ENCODE peak calls at places on chromosome 1, in seven cellular contexts. One of them, this sample, is unnamed.

GRCh38 chr1:39214998-39215873 is 10.7 kb downstream of the MACF1 start:
- DNase-seq in COR-L47: no peak
- DNase-seq in DMS153: no peak
- DNase-seq in Karpas-422: peak
- DNase-seq in lower leg skin: no peak
- DNase-seq in MM.1S: peak
- DNase-seq in keratinocyte: no peak
- DNase-seq in this sample: no peak

GRCh38 chr1:47393141-47393540 is 22.9 kb upstream of the FOXE3 start:
- DNase-seq in MM.1S: no peak
- DNase-seq in COR-L47: no peak
- DNase-seq in keratinocyte: no peak
- DNase-seq in Karpas-422: no peak
- DNase-seq in lower leg skin: peak
- DNase-seq in DMS153: no peak
- DNase-seq in this sample: no peak

GRCh38 chr1:3641046-3641760 is 8.7 kb downstream of the WRAP73 start:
- DNase-seq in Karpas-422: no peak
- DNase-seq in lower leg skin: no peak
- DNase-seq in MM.1S: no peak
- DNase-seq in COR-L47: no peak
- DNase-seq in keratinocyte: no peak
- DNase-seq in DMS153: no peak
- DNase-seq in this sample: no peak

GRCh38 chr1:147605591-147605990 is 64.3 kb downstream of the BCL9 start:
- DNase-seq in MM.1S: no peak
- DNase-seq in keratinocyte: no peak
- DNase-seq in COR-L47: no peak
- DNase-seq in lower leg skin: no peak
- DNase-seq in DMS153: no peak
- DNase-seq in Karpas-422: no peak
- DNase-seq in this sample: no peak

GRCh38 chr1:246165826-246166709 is 341.0 kb downstream of the SMYD3 start:
- DNase-seq in DMS153: peak
- DNase-seq in lower leg skin: no peak
- DNase-seq in keratinocyte: no peak
- DNase-seq in COR-L47: peak
- DNase-seq in Karpas-422: no peak
- DNase-seq in MM.1S: no peak
- DNase-seq in this sample: no peak

GRCh38 chr1:905071-905749 is 18.5 kb upstream of the SAMD11 start:
- DNase-seq in DMS153: no peak
- DNase-seq in MM.1S: no peak
- DNase-seq in Karpas-422: peak
- DNase-seq in lower leg skin: peak
- DNase-seq in COR-L47: peak
- DNase-seq in keratinocyte: no peak
- DNase-seq in this sample: peak

GRCh38 chr1:15703562-15703961 is 19.4 kb downstream of the PLEKHM2 start:
- DNase-seq in Karpas-422: no peak
- DNase-seq in keratinocyte: no peak
- DNase-seq in DMS153: no peak
- DNase-seq in MM.1S: no peak
- DNase-seq in COR-L47: no peak
- DNase-seq in lower leg skin: peak
- DNase-seq in this sample: no peak

GRCh38 chr1:71228236-71228635 is 147.4 kb upstream of the ZRANB2 start:
- DNase-seq in Karpas-422: no peak
- DNase-seq in MM.1S: no peak
- DNase-seq in keratinocyte: no peak
- DNase-seq in COR-L47: no peak
- DNase-seq in DMS153: no peak
- DNase-seq in lower leg skin: no peak
- DNase-seq in this sample: no peak

GRCh38 chr1:10794724-10795304 is 1.6 kb downstream of the CASZ1 start:
- DNase-seq in DMS153: no peak
- DNase-seq in Karpas-422: no peak
- DNase-seq in MM.1S: no peak
- DNase-seq in keratinocyte: no peak
- DNase-seq in lower leg skin: no peak
- DNase-seq in COR-L47: no peak
- DNase-seq in this sample: no peak

GRCh38 chr1:19315378-19316206 is 3.5 kb downstream of the SLC66A1 start:
- DNase-seq in MM.1S: no peak
- DNase-seq in Karpas-422: peak
- DNase-seq in lower leg skin: no peak
- DNase-seq in keratinocyte: no peak
- DNase-seq in DMS153: no peak
- DNase-seq in COR-L47: no peak
- DNase-seq in this sample: no peak

GRCh38 chr1:153374077-153374476 is 1.3 kb downstream of the S100A12 start:
- DNase-seq in DMS153: no peak
- DNase-seq in MM.1S: no peak
- DNase-seq in lower leg skin: peak
- DNase-seq in COR-L47: no peak
- DNase-seq in Karpas-422: no peak
- DNase-seq in keratinocyte: no peak
- DNase-seq in this sample: no peak

GRCh38 chr1:246798606-246799496 is 74.6 kb downstream of the SCCPDH start:
- DNase-seq in Karpas-422: no peak
- DNase-seq in COR-L47: no peak
- DNase-seq in DMS153: no peak
- DNase-seq in keratinocyte: no peak
- DNase-seq in MM.1S: no peak
- DNase-seq in lower leg skin: peak
- DNase-seq in this sample: peak

GRCh38 chr1:64624446-64624766 is 120.5 kb upstream of the RAVER2 start:
- DNase-seq in lower leg skin: no peak
- DNase-seq in DMS153: no peak
- DNase-seq in keratinocyte: no peak
- DNase-seq in Karpas-422: no peak
- DNase-seq in COR-L47: no peak
- DNase-seq in MM.1S: peak
- DNase-seq in this sample: no peak

GRCh38 chr1:12616709-12617373 is 1.2 kb downstream of the DHRS3 start:
- DNase-seq in lower leg skin: peak
- DNase-seq in Karpas-422: no peak
- DNase-seq in COR-L47: peak
- DNase-seq in DMS153: no peak
- DNase-seq in MM.1S: no peak
- DNase-seq in keratinocyte: no peak
- DNase-seq in this sample: peak